ENCODE peak calls at places on chromosome 5, in five cellular contexts. U is IMR-90, I is OCI-LY7, N is fibroblast of mammary gland, L is Peyer's patch. P is an unnamed sample.

GRCh38 chr5:60805470-60805869 is 38.6 kb downstream of the ELOVL7 start:
- DNase-seq in U (no peak), I (no peak), N (peak), L (no peak), P (no peak)

GRCh38 chr5:83955916-83956315 is 235.3 kb upstream of the HAPLN1 start:
- DNase-seq in U (peak), I (no peak), N (peak), L (no peak), P (peak)

GRCh38 chr5:60497706-60498500 is 202.1 kb downstream of the DEPDC1B start:
- DNase-seq in U (peak), I (no peak), N (peak), L (no peak), P (no peak)

GRCh38 chr5:50969207-50970145 is 303.0 kb downstream of the PARP8 start:
- DNase-seq in U (no peak), I (no peak), N (no peak), L (no peak), P (no peak)

GRCh38 chr5:56838409-56839039 is 23.2 kb downstream of the MAP3K1 start:
- DNase-seq in U (peak), I (peak), N (peak), L (no peak), P (peak)

GRCh38 chr5:67263656-67264055 is 67.1 kb upstream of the CD180 start:
- DNase-seq in U (no peak), I (no peak), N (no peak), L (no peak), P (no peak)

GRCh38 chr5:175508896-175509295 is 30.5 kb downstream of the SFXN1 start:
- DNase-seq in U (no peak), I (no peak), N (no peak), L (no peak), P (no peak)

GRCh38 chr5:33973271-33973670 is 11.2 kb downstream of the SLC45A2 start:
- DNase-seq in U (no peak), I (no peak), N (no peak), L (no peak), P (no peak)

GRCh38 chr5:134874831-134875655 is 872 bp downstream of the TXNDC15 start:
- DNase-seq in U (peak), I (peak), N (peak), L (peak), P (peak)

GRCh38 chr5:145471026-145471425 is 364.1 kb downstream of the PRELID2 start:
- DNase-seq in U (no peak), I (no peak), N (no peak), L (no peak), P (no peak)

GRCh38 chr5:122882836-122883235 is 37.4 kb downstream of the SNX24 start:
- DNase-seq in U (peak), I (no peak), N (peak), L (no peak), P (peak)

GRCh38 chr5:105508519-105508918 is 1945.9 kb upstream of the NUDT12 start:
- DNase-seq in U (peak), I (no peak), N (no peak), L (no peak), P (peak)

GRCh38 chr5:178429156-178429468 is 161.1 kb downstream of the COL23A1 start:
- DNase-seq in U (no peak), I (no peak), N (no peak), L (no peak), P (no peak)

GRCh38 chr5:68251804-68252648 is 36.5 kb downstream of the PIK3R1 start:
- DNase-seq in U (peak), I (no peak), N (peak), L (no peak), P (peak)

GRCh38 chr5:14413331-14413750 is 168.3 kb upstream of the OTULINL start:
- DNase-seq in U (peak), I (no peak), N (peak), L (no peak), P (no peak)

GRCh38 chr5:10567781-10568321 is 4.0 kb downstream of the ANKRD33B start:
- DNase-seq in U (peak), I (no peak), N (peak), L (peak), P (peak)

GRCh38 chr5:40623480-40624420 is 56.0 kb upstream of the PTGER4 start:
- DNase-seq in U (no peak), I (no peak), N (no peak), L (no peak), P (no peak)

GRCh38 chr5:132493241-132493640 is 2.7 kb upstream of the IRF1 start:
- DNase-seq in U (no peak), I (no peak), N (no peak), L (no peak), P (no peak)

GRCh38 chr5:170638454-170639220 is 134.8 kb downstream of the KCNIP1 start:
- DNase-seq in U (peak), I (peak), N (peak), L (peak), P (peak)

GRCh38 chr5:179319741-179320281 is 25.4 kb downstream of the ADAMTS2 start:
- DNase-seq in U (peak), I (no peak), N (peak), L (no peak), P (peak)

GRCh38 chr5:123611407-123611709 is 99.4 kb downstream of the CSNK1G3 start:
- DNase-seq in U (no peak), I (no peak), N (no peak), L (no peak), P (no peak)

GRCh38 chr5:132102101-132102701 is 28.6 kb downstream of the CSF2 start:
- DNase-seq in U (no peak), I (no peak), N (no peak), L (no peak), P (no peak)

DNA sequence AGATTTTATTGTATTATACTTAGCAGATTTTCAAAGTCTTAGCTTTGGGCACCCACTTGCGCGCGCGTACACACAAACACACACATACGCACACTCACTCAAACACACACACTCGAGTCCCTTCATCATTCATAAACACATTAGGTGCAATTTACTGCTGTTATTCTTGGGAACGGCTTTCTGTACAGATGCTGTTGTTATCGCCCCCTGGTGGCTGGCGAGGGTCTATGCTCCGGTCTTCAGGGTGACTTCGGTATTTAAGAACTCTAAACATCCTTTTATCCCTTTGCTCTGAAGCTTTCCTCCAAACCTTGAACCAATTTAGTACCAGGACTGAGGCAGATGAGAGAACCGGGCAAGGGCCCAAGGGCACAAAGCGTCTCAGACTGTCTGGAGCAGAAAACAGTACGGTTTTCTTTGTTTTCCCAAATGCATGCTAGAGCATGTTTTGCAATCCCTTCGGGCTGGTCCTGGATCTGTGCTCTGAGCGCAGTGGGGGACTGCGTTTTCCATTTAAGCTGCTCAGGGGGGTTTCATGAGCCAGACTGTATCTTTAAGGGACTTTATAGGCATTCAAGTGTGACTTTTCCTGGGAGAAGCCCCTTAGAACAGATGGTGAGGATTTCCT is 1.7 kb upstream of the SLIT3 start:
- DNase-seq in U (peak), I (peak), N (peak), L (peak), P (peak)
- H3K4me3 ChIP-seq in U (no peak), I (no peak), N (no peak), L (no peak), P (no peak)

GRCh38 chr5:55187370-55187769 is 14.4 kb upstream of the CDC20B start:
- DNase-seq in U (no peak), I (peak), N (no peak), L (no peak), P (peak)
- TF ChIP-seq CTCF in U (peak), I (peak), N (no peak), L (no peak), P (peak)

GRCh38 chr5:150654181-150654580 is 6.9 kb upstream of the MYOZ3 start:
- DNase-seq in U (no peak), I (no peak), N (no peak), L (no peak), P (no peak)

GRCh38 chr5:150658121-150658520 is 2.9 kb upstream of the MYOZ3 start:
- DNase-seq in U (no peak), I (no peak), N (no peak), L (peak), P (no peak)

GRCh38 chr5:150655221-150655620 is 5.8 kb upstream of the MYOZ3 start:
- DNase-seq in U (no peak), I (no peak), N (no peak), L (no peak), P (no peak)

GRCh38 chr5:150658699-150659265 is 2.3 kb upstream of the MYOZ3 start:
- DNase-seq in U (no peak), I (no peak), N (no peak), L (peak), P (no peak)

DNA sequence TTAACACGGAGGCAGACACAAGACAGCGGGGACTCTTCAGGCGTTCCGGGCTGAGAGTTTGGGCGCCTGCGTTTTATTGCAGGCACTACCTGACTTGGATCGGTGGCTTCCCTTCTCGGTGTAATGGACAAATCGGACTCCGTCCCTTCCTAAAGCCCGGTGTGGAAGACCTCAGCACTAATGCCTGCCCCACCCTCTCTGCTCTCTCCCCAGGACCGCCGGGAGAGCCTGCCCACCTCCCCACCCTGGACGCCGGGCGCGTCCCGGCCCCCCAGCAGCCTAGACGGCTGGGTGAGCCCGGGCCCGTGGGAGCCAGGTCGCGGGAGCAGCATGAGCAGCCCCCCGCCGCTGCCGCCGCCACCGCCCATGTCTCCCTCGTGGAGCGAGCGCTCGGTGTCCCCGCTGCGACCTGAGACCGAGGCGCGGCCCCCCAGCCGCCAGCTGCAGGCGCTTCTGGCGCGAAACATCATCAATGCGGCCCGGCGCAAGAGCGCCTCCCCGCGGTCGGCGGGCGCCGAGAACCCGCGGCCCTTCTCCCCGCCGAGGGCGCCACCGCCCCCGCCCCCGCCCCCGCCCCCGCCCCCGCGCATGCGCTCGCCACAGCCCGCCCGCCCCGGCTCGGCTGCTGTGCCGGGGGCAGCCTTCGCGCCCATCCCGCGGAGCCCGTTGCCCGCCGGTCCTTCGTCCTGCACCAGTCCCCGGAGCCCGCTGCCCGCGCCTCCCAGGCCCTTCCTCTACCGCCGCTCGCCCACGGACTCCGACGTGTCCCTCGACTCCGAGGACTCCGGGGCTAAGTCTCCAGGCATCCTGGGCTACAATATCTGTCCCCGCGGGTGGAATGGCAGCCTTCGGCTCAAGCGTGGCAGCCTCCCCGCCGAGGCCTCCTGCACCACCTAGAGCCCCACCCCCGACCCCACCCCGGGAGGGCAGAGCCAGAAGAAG is 4.6 kb upstream of the MYOZ3 start:
- DNase-seq in U (no peak), I (peak), N (peak), L (peak), P (no peak)
- H3K4me3 ChIP-seq in U (peak), I (peak), N (peak), L (peak), P (peak)

DNA sequence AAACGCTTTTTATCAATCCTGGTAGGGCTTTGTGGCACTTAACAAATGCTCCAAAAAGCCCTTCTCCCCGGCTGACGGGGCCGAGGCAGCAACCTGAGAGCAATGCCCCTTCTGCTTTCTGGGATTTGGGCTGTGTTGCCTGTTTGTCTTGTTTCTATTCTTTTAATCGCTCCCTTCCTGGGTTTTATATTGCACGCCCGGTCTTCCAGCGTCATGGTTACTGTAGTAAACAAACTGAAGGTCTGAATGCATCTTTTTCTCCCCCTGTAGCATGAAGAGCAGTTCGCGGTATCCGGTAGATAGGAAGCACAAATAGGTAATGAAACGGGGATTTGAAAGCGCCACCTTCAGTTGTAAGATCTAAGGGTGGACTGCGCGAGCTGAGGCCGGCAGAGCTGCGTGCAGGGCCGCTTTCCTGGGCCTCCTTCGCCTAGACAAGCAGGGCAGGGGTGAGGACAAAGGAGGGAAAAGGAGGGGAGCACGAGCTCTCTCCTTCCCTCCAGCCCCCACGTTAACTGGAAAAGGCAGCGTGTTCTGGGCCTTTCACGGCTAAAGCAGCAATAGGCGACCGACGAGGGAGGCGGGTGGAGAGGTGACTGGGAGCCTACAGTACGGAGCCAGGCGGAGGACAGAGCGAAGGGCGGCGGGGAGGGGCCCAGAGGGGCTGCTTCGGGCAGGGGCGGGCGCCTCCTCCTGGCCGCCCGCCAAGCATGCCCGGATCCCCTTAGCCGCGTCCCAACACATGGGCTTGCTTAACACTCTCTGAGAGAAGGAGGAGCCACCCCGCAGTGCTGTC is 49.3 kb upstream of the ZNF366 start:
- DNase-seq in U (peak), I (peak), N (peak), L (peak), P (peak)
- TF ChIP-seq CTCF in U (peak), I (no peak), N (no peak), L (no peak), P (no peak)

GRCh38 chr5:143314123-143314522 is 89.4 kb downstream of the NR3C1 start:
- DNase-seq in U (no peak), I (no peak), N (no peak), L (no peak), P (no peak)

GRCh38 chr5:143314664-143315063 is 88.8 kb downstream of the NR3C1 start:
- DNase-seq in U (peak), I (no peak), N (peak), L (no peak), P (peak)

GRCh38 chr5:143316337-143316736 is 87.1 kb downstream of the NR3C1 start:
- DNase-seq in U (no peak), I (no peak), N (no peak), L (no peak), P (no peak)

GRCh38 chr5:143315929-143316328 is 87.6 kb downstream of the NR3C1 start:
- DNase-seq in U (no peak), I (no peak), N (peak), L (no peak), P (no peak)

GRCh38 chr5:143315214-143315613 is 88.3 kb downstream of the NR3C1 start:
- DNase-seq in U (no peak), I (no peak), N (no peak), L (no peak), P (no peak)
- H3K4me3 ChIP-seq in U (no peak), I (no peak), N (no peak), L (no peak), P (no peak)

GRCh38 chr5:9498541-9499497 is 47.1 kb downstream of the SEMA5A start:
- DNase-seq in U (peak), I (peak), N (peak), L (peak), P (peak)
- TF ChIP-seq CTCF in U (peak), I (peak), N (peak), L (no peak), P (peak)

DNA sequence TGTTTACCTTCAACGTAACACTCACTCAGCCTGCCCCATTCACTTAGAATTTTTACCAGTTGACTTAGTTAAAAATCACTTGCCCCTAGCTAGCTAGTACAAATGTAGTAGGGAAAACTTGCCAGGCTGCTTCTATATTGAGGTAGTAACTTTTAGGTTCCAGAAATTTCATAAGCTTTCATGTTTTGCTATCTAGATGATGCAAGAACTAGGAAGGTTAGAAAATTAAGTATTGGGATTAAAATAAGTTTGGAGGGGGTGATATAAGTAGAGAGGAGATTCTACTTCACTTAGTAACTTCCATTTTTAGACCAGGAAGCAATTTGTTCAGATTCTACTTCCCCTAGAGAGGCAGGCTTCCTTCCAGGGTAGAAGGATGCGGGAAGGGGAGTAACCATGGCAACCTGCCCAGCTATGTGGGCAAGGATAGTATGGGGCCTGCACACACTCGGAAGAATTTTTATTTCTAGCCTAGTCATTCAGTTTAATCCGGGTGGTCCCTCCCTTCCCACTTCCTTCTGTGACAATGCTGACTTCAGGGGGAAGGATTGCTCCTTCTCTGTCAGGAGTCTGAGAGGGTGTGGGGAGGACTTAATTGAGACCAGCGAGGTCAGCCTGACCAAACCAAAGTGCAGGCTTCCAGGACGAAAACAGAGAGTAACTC is 4.2 kb downstream of the DAB2 start:
- DNase-seq in U (peak), I (no peak), N (peak), L (peak), P (peak)
- H3K4me3 ChIP-seq in U (peak), I (no peak), N (no peak), L (no peak), P (peak)

P was measured in fibroblast of villous mesenchyme.